ENCODE peak calls at places on chromosomes 6 and 20, in eight cellular contexts. U is choroid plexus epithelial cell; N is ELR; H is progenitor cell of endocrine pancreas; P is body of pancreas; I is effector memory CD8-positive, alpha-beta T cell; X is hypothalamus; K is amygdala. O is an unnamed sample.

GRCh38 chr6:97705568-97705967 is 422.6 kb upstream of the MMS22L start:
- DNase-seq in U (peak), N (peak), H (no peak), P (no peak), I (no peak), X (no peak), K (peak), O (no peak)

GRCh38 chr20:17537959-17538358 is 6.8 kb upstream of the BFSP1 start:
- DNase-seq in U (no peak), N (no peak), H (no peak), P (no peak), I (no peak), X (no peak), K (no peak), O (no peak)

GRCh38 chr20:35601021-35601973 is 14.3 kb upstream of the SPAG4 start:
- DNase-seq in U (peak), N (peak), H (peak), P (peak), I (peak), X (peak), K (peak), O (peak)

GRCh38 chr20:2778602-2779321 is 21.7 kb downstream of the CPXM1 start:
- DNase-seq in U (no peak), N (no peak), H (no peak), P (no peak), I (no peak), X (no peak), K (no peak), O (no peak)

GRCh38 chr6:37631295-37631694 is 66.4 kb downstream of the MDGA1 start:
- DNase-seq in U (no peak), N (no peak), H (no peak), P (no peak), I (no peak), X (no peak), K (no peak), O (no peak)

GRCh38 chr6:168216741-168217140 is 102.8 kb downstream of the DACT2 start:
- DNase-seq in U (peak), N (no peak), H (no peak), P (no peak), I (no peak), X (peak), K (peak), O (no peak)

GRCh38 chr6:164414695-164415094 is 894.7 kb downstream of the C6orf118 start:
- DNase-seq in U (no peak), N (no peak), H (no peak), P (no peak), I (no peak), X (no peak), K (no peak), O (no peak)

GRCh38 chr6:1124885-1125284 is 187.0 kb upstream of the FOXQ1 start:
- DNase-seq in U (no peak), N (no peak), H (no peak), P (no peak), I (no peak), X (no peak), K (no peak), O (no peak)

GRCh38 chr20:59765599-59766177 is 161.3 kb downstream of the PHACTR3 start:
- DNase-seq in U (no peak), N (no peak), H (peak), P (no peak), I (no peak), X (no peak), K (no peak), O (no peak)

GRCh38 chr6:31402324-31403282 is 792 bp upstream of the MICA start:
- DNase-seq in U (peak), N (peak), H (no peak), P (peak), I (peak), X (no peak), K (peak), O (peak)

GRCh38 chr6:39049575-39050283 is 1.1 kb downstream of the GLP1R start:
- DNase-seq in U (no peak), N (no peak), H (no peak), P (no peak), I (no peak), X (no peak), K (no peak), O (no peak)

GRCh38 chr20:34797012-34797720 is 28.3 kb downstream of the NCOA6 start:
- DNase-seq in U (no peak), N (no peak), H (no peak), P (no peak), I (no peak), X (no peak), K (no peak), O (no peak)

GRCh38 chr6:43725643-43726580 is 38.3 kb upstream of the MRPS18A start:
- DNase-seq in U (no peak), N (no peak), H (no peak), P (no peak), I (no peak), X (no peak), K (no peak), O (no peak)

GRCh38 chr6:158869010-158869603 is 49.9 kb upstream of the EZR start:
- DNase-seq in U (peak), N (no peak), H (no peak), P (no peak), I (no peak), X (no peak), K (no peak), O (no peak)

GRCh38 chr20:44678990-44679611 is 27.6 kb upstream of the ADA start:
- DNase-seq in U (no peak), N (no peak), H (no peak), P (no peak), I (no peak), X (no peak), K (no peak), O (no peak)

GRCh38 chr6:154991207-154991606 is 3.9 kb upstream of the TIAM2 start:
- DNase-seq in U (no peak), N (no peak), H (no peak), P (no peak), I (no peak), X (no peak), K (no peak), O (no peak)

GRCh38 chr6:103327079-103327478 is 1532.6 kb downstream of the HACE1 start:
- DNase-seq in U (no peak), N (no peak), H (no peak), P (no peak), I (no peak), X (no peak), K (no peak), O (no peak)

GRCh38 chr6:72649032-72649984 is 27.4 kb downstream of the KCNQ5 start:
- DNase-seq in U (peak), N (peak), H (no peak), P (no peak), I (no peak), X (no peak), K (no peak), O (no peak)

GRCh38 chr6:112595201-112595600 is 248.1 kb downstream of the RFPL4B start:
- DNase-seq in U (peak), N (no peak), H (no peak), P (no peak), I (no peak), X (no peak), K (no peak), O (no peak)

GRCh38 chr6:170024940-170025339 is 265.9 kb downstream of the DLL1 start:
- DNase-seq in U (peak), N (no peak), H (no peak), P (peak), I (no peak), X (no peak), K (no peak), O (peak)